ENCODE peak calls at places on chromosomes 4 and X, in four cellular contexts. P, X, C and H are unnamed samples. For H3K4me1, the result is how much of the 10 kb centered on the place peaks cover.

GRCh38 chr4:148344382-148344781 is 97.8 kb downstream of the NR3C2 start:
- DNase-seq in P (peak), X (no peak), C (no peak), H (peak)

GRCh38 chr4:117376700-117377099 is 291.3 kb upstream of the TRAM1L1 start:
- DNase-seq in P (no peak), X (no peak), C (no peak), H (no peak)

GRCh38 chrX:47690175-47690574 is 31.2 kb upstream of the UXT start:
- DNase-seq in P (no peak), X (no peak), C (no peak), H (no peak)

GRCh38 chrX:69136546-69137331 is 28.5 kb downstream of the PJA1 start:
- DNase-seq in P (no peak), X (peak), C (peak), H (no peak)

GRCh38 chr4:27568236-27568951 is 707.8 kb downstream of the STIM2 start:
- DNase-seq in P (no peak), X (no peak), C (no peak), H (no peak)

GRCh38 chr4:85740431-85740861 is 265.5 kb downstream of the ARHGAP24 start:
- DNase-seq in P (no peak), X (no peak), C (no peak), H (no peak)

GRCh38 chr4:1463088-1463926 is 57.1 kb upstream of the NKX1-1 start:
- DNase-seq in P (peak), X (no peak), C (no peak), H (no peak)

GRCh38 chr4:12926189-12927066 is 557.7 kb downstream of the RAB28 start:
- DNase-seq in P (no peak), X (peak), C (no peak), H (no peak)

GRCh38 chr4:20760053-20760452 is 59.8 kb downstream of the PACRGL start:
- DNase-seq in P (no peak), X (peak), C (peak), H (no peak)

GRCh38 chrX:43720082-43720481 is 64.0 kb downstream of the MAOA start:
- DNase-seq in P (no peak), X (no peak), C (no peak), H (no peak)

GRCh38 chrX:111071542-111072277 is 24.3 kb upstream of the PAK3 start:
- DNase-seq in P (no peak), X (no peak), C (no peak), H (no peak)

DNA sequence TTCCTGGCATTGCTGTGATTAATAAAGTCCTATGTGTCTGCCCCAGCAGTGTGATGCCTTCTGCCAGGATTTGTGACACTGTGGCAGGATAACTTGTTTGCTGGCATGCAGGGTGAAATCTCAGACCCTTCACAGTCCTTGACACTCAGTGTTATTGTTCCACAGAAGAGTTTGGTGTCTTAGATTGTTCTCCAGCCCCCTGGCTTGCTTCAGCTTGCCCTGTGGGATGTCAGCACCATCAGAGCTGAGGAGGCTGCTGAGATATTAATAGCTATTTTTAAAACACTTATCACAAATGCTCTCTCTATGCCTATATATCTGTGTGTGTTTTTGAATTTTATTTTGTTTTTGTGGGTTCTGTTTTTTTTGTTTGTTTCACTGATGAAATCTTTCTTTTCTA is 136.9 kb downstream of the TSPAN5 start:
- DNase-seq in P (no peak), X (peak), C (no peak), H (no peak)
- H3K4me1 ChIP-seq in P (under half), X (half or more), C (under half), H (under half)

GRCh38 chr4:6272863-6273660 is 3.4 kb downstream of the WFS1 start:
- DNase-seq in P (no peak), X (peak), C (no peak), H (no peak)
- H3K4me1 ChIP-seq in P (half or more), X (under half), C (under half), H (half or more)

GRCh38 chrX:10579753-10580060 is 40.7 kb downstream of the MID1 start:
- DNase-seq in P (no peak), X (no peak), C (peak), H (no peak)
- H3K4me1 ChIP-seq in P (under half), X (under half), C (under half), H (under half)

DNA sequence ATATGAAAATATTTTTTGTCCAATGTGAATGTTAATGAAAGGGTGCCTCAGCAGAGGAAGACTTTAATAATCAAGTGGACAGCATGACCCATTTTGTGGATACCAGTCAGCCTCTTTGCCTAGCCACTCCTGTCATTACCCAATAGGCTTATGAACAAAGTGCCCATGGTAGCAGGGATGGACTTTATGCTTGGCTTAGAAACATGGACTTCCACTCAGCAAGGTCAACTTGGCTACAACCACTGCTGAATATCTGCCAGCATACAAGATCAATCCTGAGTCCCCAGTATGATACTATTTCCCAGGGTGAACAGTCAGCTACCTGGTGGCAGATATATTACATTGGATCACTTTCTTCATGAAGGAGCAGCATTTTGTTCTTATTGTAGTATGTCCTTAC is 56.7 kb upstream of the NXF3 start:
- DNase-seq in P (no peak), X (no peak), C (no peak), H (no peak)
- H3K4me1 ChIP-seq in P (under half), X (under half), C (under half), H (under half)

GRCh38 chrX:19684265-19684664 is 169.0 kb upstream of the MAP3K15 start:
- DNase-seq in P (no peak), X (no peak), C (no peak), H (no peak)

GRCh38 chrX:19683358-19683757 is 168.1 kb upstream of the MAP3K15 start:
- DNase-seq in P (no peak), X (no peak), C (no peak), H (no peak)

GRCh38 chrX:19683817-19684216 is 168.5 kb upstream of the MAP3K15 start:
- DNase-seq in P (no peak), X (no peak), C (no peak), H (no peak)

GRCh38 chrX:19680580-19680979 is 165.3 kb upstream of the MAP3K15 start:
- DNase-seq in P (no peak), X (no peak), C (no peak), H (no peak)

DNA sequence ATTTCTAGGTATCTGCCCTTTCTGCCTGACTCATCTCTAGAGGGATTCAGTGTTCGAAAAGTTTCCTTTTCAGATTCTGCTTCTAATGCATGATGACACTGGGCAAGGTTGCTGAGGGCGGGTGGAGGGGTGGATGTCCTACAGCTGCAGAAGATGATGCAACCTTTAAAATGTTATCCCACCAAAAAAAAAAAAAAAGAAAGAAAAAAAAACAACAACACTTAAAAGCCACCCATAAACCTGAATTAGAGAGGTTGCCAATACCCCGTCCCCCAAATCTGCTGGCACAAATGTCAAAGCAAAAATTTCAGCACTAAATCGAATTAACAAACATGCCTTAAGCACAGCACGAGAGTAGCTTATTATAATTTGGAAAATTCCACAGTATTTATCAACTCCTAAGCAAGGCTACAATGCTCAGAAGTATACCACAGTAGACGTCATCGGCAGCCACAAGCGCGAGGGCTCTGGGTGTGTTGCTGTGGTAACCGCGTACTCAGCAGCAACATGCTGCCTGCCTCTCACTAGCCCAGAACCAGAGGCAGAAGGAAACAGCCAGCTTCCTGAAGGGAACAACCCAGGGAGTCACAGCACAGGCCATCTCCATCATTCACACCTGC is 167.5 kb upstream of the MAP3K15 start:
- DNase-seq in P (peak), X (peak), C (peak), H (peak)
- H3K4me1 ChIP-seq in P (under half), X (under half), C (under half), H (under half)

GRCh38 chr4:101019941-101020401 is 327.4 kb downstream of the PPP3CA start:
- DNase-seq in P (no peak), X (no peak), C (no peak), H (no peak)

GRCh38 chr4:101022151-101023024 is 324.9 kb downstream of the PPP3CA start:
- DNase-seq in P (no peak), X (no peak), C (no peak), H (no peak)

GRCh38 chr4:101020956-101021355 is 326.4 kb downstream of the PPP3CA start:
- DNase-seq in P (no peak), X (no peak), C (no peak), H (no peak)

GRCh38 chr4:101018836-101019235 is 328.5 kb downstream of the PPP3CA start:
- DNase-seq in P (no peak), X (no peak), C (no peak), H (no peak)

GRCh38 chr4:101019313-101019712 is 328.0 kb downstream of the PPP3CA start:
- DNase-seq in P (no peak), X (no peak), C (no peak), H (no peak)
- H3K4me1 ChIP-seq in P (under half), X (under half), C (under half), H (under half)